ENCODE peak calls at places on chromosome X, in nine cellular contexts. I is AG09309, U is mucosa of descending colon, M is uterus, T is cardiac fibroblast, D is GM06990, P is K562, O is fibroblast of lung, F is keratinocyte. J is an unnamed sample.

GRCh38 chrX:37825225-37825842 is 22.0 kb downstream of the DYNLT3 start:
- DNase-seq in I (no peak), U (no peak), M (peak; percentile 13), T (peak; percentile 45), D (no peak), P (peak; percentile 25), O (no peak), F (no peak), J (peak; percentile 28)

GRCh38 chrX:130009658-130010223 is 27.3 kb downstream of the BCORL1 start:
- DNase-seq in I (no peak), U (no peak), M (no peak), T (no peak), D (no peak), P (no peak), O (no peak), F (no peak), J (no peak)

GRCh38 chrX:129115104-129115503 is 408.2 kb downstream of the SMARCA1 start:
- DNase-seq in I (no peak), U (no peak), M (no peak), T (peak; percentile 1), D (no peak), P (peak; percentile 56), O (peak; percentile 3), F (no peak), J (peak; percentile 57)

GRCh38 chrX:110432831-110433230 is 74.2 kb downstream of the RTL9 start:
- DNase-seq in I (no peak), U (no peak), M (no peak), T (no peak), D (no peak), P (no peak), O (no peak), F (no peak), J (no peak)

GRCh38 chrX:124476562-124476961 is 130.2 kb downstream of the SH2D1A start:
- DNase-seq in I (no peak), U (no peak), M (no peak), T (no peak), D (no peak), P (no peak), O (no peak), F (no peak), J (no peak)

GRCh38 chrX:16778545-16778944 is 7.7 kb upstream of the TXLNG start:
- DNase-seq in I (no peak), U (no peak), M (no peak), T (no peak), D (no peak), P (no peak), O (no peak), F (no peak), J (no peak)

GRCh38 chrX:3094261-3094660 is 53.0 kb downstream of the ARSF start:
- DNase-seq in I (no peak), U (no peak), M (no peak), T (no peak), D (no peak), P (no peak), O (peak; percentile 42), F (peak; percentile 4), J (no peak)

GRCh38 chrX:122565952-122566351 is 618.1 kb upstream of the GRIA3 start:
- DNase-seq in I (peak; percentile 93), U (no peak), M (no peak), T (peak; percentile 95), D (no peak), P (no peak), O (peak; percentile 98), F (no peak), J (no peak)

DNA sequence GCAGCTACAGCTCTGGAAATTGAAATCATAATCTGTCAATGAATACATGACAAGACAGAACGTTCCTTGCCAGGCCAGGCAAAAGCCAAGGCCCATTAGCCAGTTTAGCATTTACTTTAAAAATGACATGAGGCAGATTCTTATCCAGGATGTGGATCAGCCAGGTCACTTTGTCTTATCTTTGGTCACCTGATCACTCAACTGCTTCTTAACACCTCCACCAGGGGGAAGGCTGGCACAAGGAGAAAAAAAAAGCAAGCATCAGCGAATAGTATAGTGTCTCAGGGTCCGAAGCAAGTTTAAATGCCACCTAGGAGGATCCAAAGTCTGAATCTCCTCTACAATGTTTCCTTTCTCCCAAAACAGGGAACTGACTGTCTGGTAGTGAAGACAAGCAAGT is 18.8 kb downstream of the ATP1B4 start:
- DNase-seq in I (no peak), U (no peak), M (no peak), T (peak; percentile 27), D (no peak), P (no peak), O (no peak), F (no peak), J (peak; percentile 4)
- TF ChIP-seq CTCF in I (no peak), U (no peak), M (no peak), T (peak; percentile 18), D (peak; percentile 43), P (peak; percentile 40), O (no peak), F (peak; percentile 59), J (no peak)

GRCh38 chrX:45846328-45846727 is 645.7 kb upstream of the DIPK2B start:
- DNase-seq in I (no peak), U (no peak), M (no peak), T (no peak), D (no peak), P (no peak), O (no peak), F (no peak), J (no peak)

GRCh38 chrX:45842207-45842900 is 641.7 kb upstream of the DIPK2B start:
- DNase-seq in I (no peak), U (no peak), M (no peak), T (no peak), D (no peak), P (no peak), O (peak; percentile 38), F (no peak), J (no peak)

GRCh38 chrX:45845142-45845541 is 644.5 kb upstream of the DIPK2B start:
- DNase-seq in I (no peak), U (no peak), M (no peak), T (no peak), D (no peak), P (no peak), O (no peak), F (no peak), J (no peak)

GRCh38 chrX:45842916-45843315 is 642.2 kb upstream of the DIPK2B start:
- DNase-seq in I (no peak), U (no peak), M (no peak), T (no peak), D (no peak), P (no peak), O (peak; percentile 38), F (no peak), J (no peak)

DNA sequence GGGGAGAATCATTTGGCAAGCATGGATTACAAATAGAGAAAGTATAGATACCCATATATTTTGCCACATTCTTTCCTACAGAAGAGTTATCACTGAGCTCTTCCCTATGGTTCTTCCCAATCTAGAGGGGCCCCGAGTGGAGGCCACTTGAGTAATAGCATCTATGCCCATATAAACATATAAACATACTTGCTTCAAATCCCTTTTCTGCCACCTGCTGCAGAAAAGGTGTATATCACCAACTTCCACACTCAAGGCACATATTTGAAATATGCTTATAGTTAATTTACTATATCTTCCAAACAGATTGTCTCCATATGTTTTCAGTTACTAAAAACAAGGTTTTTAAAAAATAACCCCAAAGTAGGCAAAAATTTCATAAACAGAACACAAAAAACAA is 642.8 kb upstream of the DIPK2B start:
- DNase-seq in I (no peak), U (no peak), M (no peak), T (no peak), D (no peak), P (no peak), O (no peak), F (no peak), J (no peak)
- TF ChIP-seq CTCF in I (peak; percentile 9), U (no peak), M (peak; percentile 5), T (no peak), D (peak; percentile 20), P (no peak), O (no peak), F (no peak), J (no peak)

GRCh38 chrX:78118628-78119027 is 14.6 kb downstream of the PGK1 start:
- DNase-seq in I (no peak), U (no peak), M (no peak), T (no peak), D (no peak), P (no peak), O (no peak), F (no peak), J (no peak)

GRCh38 chrX:78124304-78124703 is 15.1 kb downstream of the TAF9B start:
- DNase-seq in I (no peak), U (no peak), M (no peak), T (no peak), D (no peak), P (no peak), O (no peak), F (no peak), J (no peak)

GRCh38 chrX:78116365-78116764 is 12.3 kb downstream of the PGK1 start:
- DNase-seq in I (no peak), U (no peak), M (no peak), T (no peak), D (no peak), P (no peak), O (no peak), F (no peak), J (no peak)

GRCh38 chrX:78123190-78123589 is 16.3 kb downstream of the TAF9B start:
- DNase-seq in I (no peak), U (no peak), M (no peak), T (peak; percentile 57), D (no peak), P (no peak), O (peak; percentile 72), F (no peak), J (no peak)

DNA sequence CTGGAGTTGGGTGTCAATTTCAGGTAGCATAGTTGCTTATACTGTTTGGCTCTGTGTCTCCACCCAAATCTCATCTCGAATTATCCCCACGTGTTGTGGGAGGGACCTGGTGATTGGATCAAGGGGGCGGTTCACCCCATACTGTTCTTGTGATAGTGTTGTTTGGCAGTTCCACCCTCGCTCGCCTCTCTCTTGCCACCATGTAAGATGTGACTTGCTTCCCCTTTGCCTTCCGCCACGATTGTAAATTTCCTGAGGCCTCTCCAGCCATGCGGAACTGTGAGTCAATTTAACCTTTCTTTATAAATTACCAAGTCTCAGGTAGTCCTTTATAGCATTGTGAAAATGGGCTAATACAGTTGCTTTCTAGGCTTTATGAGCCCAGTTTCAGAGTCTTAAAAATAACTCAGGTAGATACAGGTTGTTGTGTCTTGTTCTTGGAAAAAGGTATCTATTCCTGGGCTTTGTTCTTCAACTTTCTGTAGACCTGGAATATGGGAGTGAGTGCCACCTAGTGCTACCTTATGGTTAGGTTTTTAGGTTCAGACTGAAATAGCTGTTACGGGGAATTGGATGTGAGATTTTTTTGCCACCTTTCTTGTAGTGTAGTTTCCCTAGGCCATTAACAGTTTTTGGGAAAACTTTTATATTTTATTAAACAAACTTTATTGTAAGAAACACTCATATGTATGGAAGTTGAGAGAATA is 15.6 kb downstream of the PGK1 start:
- DNase-seq in I (no peak), U (no peak), M (no peak), T (no peak), D (no peak), P (no peak), O (no peak), F (no peak), J (no peak)
- TF ChIP-seq CTCF in I (peak; percentile 13), U (no peak), M (no peak), T (peak; percentile 18), D (peak; percentile 23), P (peak; percentile 32), O (no peak), F (no peak), J (no peak)

DNA sequence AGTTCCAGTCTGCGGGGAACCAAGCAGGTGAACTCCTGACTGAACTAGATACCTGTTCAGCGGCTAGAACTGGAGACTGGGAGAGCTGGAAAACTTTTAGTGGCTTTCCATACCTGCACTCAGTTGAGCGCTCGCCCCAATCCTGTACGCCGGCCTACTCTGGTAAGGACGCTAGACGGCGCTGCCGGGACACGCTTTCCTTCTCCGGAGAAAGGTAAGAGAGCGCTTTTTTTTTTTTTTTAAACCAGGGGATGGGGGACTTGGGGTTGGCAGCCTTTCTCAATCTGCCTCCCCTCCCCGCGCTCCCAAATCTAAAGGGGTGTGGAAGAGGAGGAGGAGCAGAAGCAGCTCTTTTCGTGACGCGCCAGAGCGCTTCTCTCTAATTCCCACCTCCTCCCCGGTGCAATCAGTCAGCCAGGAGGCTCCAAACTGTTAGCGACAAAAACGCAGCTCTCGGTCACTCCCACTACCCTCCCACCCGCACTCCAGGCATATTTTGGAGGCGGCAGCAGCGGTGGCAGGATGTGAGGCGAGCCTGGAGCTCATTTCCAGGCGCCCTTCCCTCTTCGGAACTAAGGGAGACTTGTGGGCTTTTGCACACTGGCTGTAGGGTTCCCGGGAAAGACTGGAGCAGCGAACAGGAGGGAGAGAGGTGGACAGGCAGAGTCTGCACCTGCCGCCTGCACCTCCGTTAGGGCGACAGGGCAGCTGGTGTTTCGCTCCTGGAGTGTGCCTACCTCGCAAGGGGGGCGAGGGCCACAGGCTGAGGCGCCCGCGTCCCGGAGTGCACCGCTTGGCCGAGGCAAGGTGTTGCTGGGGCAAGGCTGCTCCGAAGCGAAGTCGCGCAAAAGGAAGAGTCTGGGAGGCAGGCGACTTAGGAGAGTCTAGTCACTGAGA is at the start of gene IL1RAPL2:
- DNase-seq in I (no peak), U (peak; percentile 40), M (no peak), T (peak; percentile 22), D (no peak), P (peak; percentile 23), O (peak; percentile 19), F (no peak), J (peak; percentile 56)
- TF ChIP-seq CTCF in I (peak; percentile 44), U (no peak), M (no peak), T (peak; percentile 59), D (peak; percentile 56), P (peak; percentile 51), O (peak; percentile 15), F (peak; percentile 65), J (peak; percentile 22)